ENCODE peak calls at places on chromosome 9, in five cellular contexts. Y is SK-N-SH, C is stomach, A is tibial artery, T is BJ. F is an unnamed sample.

GRCh38 chr9:131995382-131995781 is 84.3 kb downstream of the MED27 start:
- DNase-seq in T (no peak), A (no peak), C (no peak), Y (no peak), F (no peak)

GRCh38 chr9:93652604-93653592 is 76.5 kb downstream of the PHF2 start:
- DNase-seq in T (no peak), A (no peak), Y (no peak), C (no peak), F (no peak)

GRCh38 chr9:16241231-16241630 is 629.2 kb downstream of the BNC2 start:
- DNase-seq in C (no peak), Y (no peak), T (no peak), A (no peak), F (no peak)

GRCh38 chr9:81613002-81613750 is 76.2 kb downstream of the TLE1 start:
- DNase-seq in A (peak; percentile 60), C (no peak), T (peak; percentile 87), Y (peak; percentile 89), F (peak; percentile 63)

GRCh38 chr9:94847486-94847885 is 121.0 kb downstream of the AOPEP start:
- DNase-seq in Y (no peak), A (no peak), T (peak; percentile 57), C (no peak), F (no peak)

GRCh38 chr9:23322392-23322791 is 503.6 kb downstream of the ELAVL2 start:
- DNase-seq in A (no peak), Y (peak; percentile 4), T (no peak), C (no peak), F (no peak)

GRCh38 chr9:136047076-136047774 is 47.9 kb downstream of the NACC2 start:
- DNase-seq in A (no peak), Y (no peak), T (no peak), C (peak; percentile 17), F (no peak)

GRCh38 chr9:134725605-134725940 is 84.0 kb downstream of the COL5A1 start:
- DNase-seq in A (no peak), C (no peak), T (no peak), Y (no peak), F (no peak)

GRCh38 chr9:36053971-36054370 is 17.3 kb downstream of the RECK start:
- DNase-seq in C (no peak), T (no peak), Y (no peak), A (no peak), F (no peak)

GRCh38 chr9:93071464-93071863 is 13.0 kb downstream of the SUSD3 start:
- DNase-seq in T (no peak), Y (peak; percentile 69), C (no peak), A (no peak), F (no peak)

GRCh38 chr9:13443380-13444271 is 164.1 kb upstream of the MPDZ start:
- DNase-seq in T (no peak), A (no peak), Y (no peak), C (no peak), F (no peak)

GRCh38 chr9:113152699-113153098 is 1.9 kb downstream of the SLC31A2 start:
- DNase-seq in Y (no peak), C (no peak), A (no peak), T (no peak), F (no peak)

GRCh38 chr9:92059045-92059444 is 56.2 kb downstream of the SPTLC1 start:
- DNase-seq in T (no peak), A (no peak), C (no peak), Y (no peak), F (no peak)

DNA sequence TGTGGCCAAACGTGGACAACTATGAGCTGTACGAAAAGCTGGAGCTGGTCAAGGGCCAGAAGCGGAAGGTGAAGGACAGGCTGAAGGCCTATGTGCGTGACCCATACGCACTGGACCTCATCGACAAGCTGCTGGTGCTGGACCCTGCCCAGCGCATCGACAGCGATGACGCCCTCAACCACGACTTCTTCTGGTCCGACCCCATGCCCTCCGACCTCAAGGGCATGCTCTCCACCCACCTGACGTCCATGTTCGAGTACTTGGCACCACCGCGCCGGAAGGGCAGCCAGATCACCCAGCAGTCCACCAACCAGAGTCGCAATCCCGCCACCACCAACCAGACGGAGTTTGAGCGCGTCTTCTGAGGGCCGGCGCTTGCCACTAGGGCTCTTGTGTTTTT is 3.3 kb downstream of the CDK9 start:
- DNase-seq in C (no peak), T (no peak), Y (no peak), A (no peak), F (no peak)
- H3K36me3 ChIP-seq in C (peaks cover 57% of the 10 kb centered on the region), T (peaks cover 37% of the 10 kb centered on the region), Y (peaks cover 56% of the 10 kb centered on the region), A (peaks cover 60% of the 10 kb centered on the region), F (no peaks in the 10 kb centered on the region)

DNA sequence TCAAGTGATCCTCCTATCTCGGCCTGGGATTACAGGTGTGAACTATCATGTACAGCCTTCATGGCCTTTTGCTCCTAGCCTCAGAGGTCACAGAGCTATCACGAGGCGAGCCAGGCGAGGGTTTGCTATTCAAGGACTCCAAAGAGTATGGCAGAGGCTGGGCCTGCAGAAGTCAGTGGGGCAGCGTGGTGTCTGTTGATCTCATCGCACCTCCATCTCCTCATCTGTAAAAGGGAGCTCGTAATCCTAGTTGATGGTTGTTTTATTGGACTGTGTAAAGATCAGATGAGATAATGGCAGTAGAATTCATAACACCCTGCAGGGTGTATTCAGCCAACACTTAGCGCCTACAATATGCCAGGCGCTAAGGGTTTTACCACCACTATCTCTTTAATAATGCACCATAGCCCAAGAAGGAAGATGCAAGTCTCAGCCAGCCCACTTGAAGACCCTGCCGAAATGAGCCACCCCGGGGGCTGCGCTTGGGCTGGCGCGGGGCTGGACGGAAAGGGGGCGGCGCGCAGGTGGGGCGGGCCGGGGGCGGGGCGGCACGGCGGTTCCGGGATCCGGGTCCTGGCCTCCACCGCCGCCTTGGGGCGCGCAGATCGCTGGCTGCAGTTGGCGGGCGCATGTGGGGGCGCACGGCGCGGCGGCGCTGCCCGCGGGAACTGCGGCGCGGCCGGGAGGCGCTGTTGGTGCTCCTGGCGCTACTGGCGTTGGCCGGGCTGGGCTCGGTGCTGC is at the start of gene GALNT12:
- DNase-seq in T (no peak), C (peak; percentile 47), Y (peak; percentile 86), A (no peak), F (no peak)
- H3K4me3 ChIP-seq in T (peak within 1 kb of the TSS; percentile 50), C (peak within 1 kb of the TSS; percentile 78), Y (peak within 1 kb of the TSS; percentile 62), A (peak within 1 kb of the TSS; percentile 50), F (peak within 1 kb of the TSS; percentile 56)

GRCh38 chr9:104144336-104144735 is 50.2 kb downstream of the SMC2 start:
- DNase-seq in C (no peak), Y (no peak), A (no peak), T (no peak), F (no peak)
- H3K36me3 ChIP-seq in C (no peaks in the 10 kb centered on the region), Y (peaks cover 16% of the 10 kb centered on the region), A (no peaks in the 10 kb centered on the region), T (no peaks in the 10 kb centered on the region), F (peaks cover 31% of the 10 kb centered on the region)

GRCh38 chr9:88074931-88075330 is 63.3 kb downstream of the SPATA31C2 start:
- DNase-seq in Y (no peak), A (no peak), C (no peak), T (no peak), F (no peak)

GRCh38 chr9:88075966-88076285 is 62.3 kb downstream of the SPATA31C2 start:
- DNase-seq in T (no peak), A (no peak), C (no peak), Y (no peak), F (no peak)

GRCh38 chr9:88077071-88077617 is 61.1 kb downstream of the SPATA31C2 start:
- DNase-seq in C (no peak), Y (no peak), T (no peak), A (no peak), F (no peak)

GRCh38 chr9:88072831-88073365 is 65.4 kb downstream of the SPATA31C2 start:
- DNase-seq in A (no peak), C (no peak), Y (no peak), T (no peak), F (no peak)

GRCh38 chr9:88076286-88077070 is 61.8 kb downstream of the SPATA31C2 start:
- DNase-seq in C (peak; percentile 96), Y (peak; percentile 91), A (peak; percentile 35), T (no peak), F (peak; percentile 52)
- H3K4me3 ChIP-seq in C (peak overlapping the region; percentile 47), Y (peak overlapping the region; percentile 55), A (peak overlapping the region; percentile 51), T (peak overlapping the region; percentile 63), F (peak overlapping the region; percentile 62)

GRCh38 chr9:128972956-128973355 is 25.5 kb downstream of the NUP188 start:
- DNase-seq in T (no peak), C (peak; percentile 3), Y (no peak), A (no peak), F (no peak)

GRCh38 chr9:128969491-128969890 is 22.0 kb downstream of the NUP188 start:
- DNase-seq in T (no peak), Y (no peak), A (no peak), C (peak; percentile 7), F (no peak)
- H3K36me3 ChIP-seq in T (peaks cover 1% of the 10 kb centered on the region), Y (peaks cover 14% of the 10 kb centered on the region), A (peaks cover 68% of the 10 kb centered on the region), C (peaks cover 47% of the 10 kb centered on the region), F (peaks cover 47% of the 10 kb centered on the region)

GRCh38 chr9:120032639-120033038 is 547.3 kb downstream of the CDK5RAP2 start:
- DNase-seq in C (no peak), Y (peak; percentile 42), T (no peak), A (no peak), F (no peak)

GRCh38 chr9:120030847-120031246 is 549.1 kb downstream of the CDK5RAP2 start:
- DNase-seq in C (no peak), T (no peak), A (no peak), Y (peak; percentile 60), F (no peak)
- H3K4me3 ChIP-seq in C (no peak overlapping the region), T (no peak overlapping the region), A (no peak overlapping the region), Y (no peak overlapping the region), F (no peak overlapping the region)

GRCh38 chr9:33125871-33126822 is 41.0 kb downstream of the B4GALT1 start:
- DNase-seq in C (no peak), Y (no peak), T (no peak), A (no peak), F (no peak)

GRCh38 chr9:33124716-33125378 is 42.3 kb downstream of the B4GALT1 start:
- DNase-seq in Y (no peak), T (no peak), A (no peak), C (no peak), F (no peak)

GRCh38 chr9:33125441-33125840 is 41.7 kb downstream of the B4GALT1 start:
- DNase-seq in Y (no peak), A (no peak), T (no peak), C (no peak), F (no peak)

GRCh38 chr9:33124046-33124445 is 43.1 kb downstream of the B4GALT1 start:
- DNase-seq in T (no peak), Y (no peak), C (no peak), A (no peak), F (no peak)

GRCh38 chr9:33123632-33124031 is 43.5 kb downstream of the B4GALT1 start:
- DNase-seq in Y (no peak), C (no peak), T (no peak), A (no peak), F (no peak)
- H3K36me3 ChIP-seq in Y (peaks cover 9% of the 10 kb centered on the region), C (peaks cover 31% of the 10 kb centered on the region), T (peaks cover 16% of the 10 kb centered on the region), A (peaks cover 43% of the 10 kb centered on the region), F (no peaks in the 10 kb centered on the region)

DNA sequence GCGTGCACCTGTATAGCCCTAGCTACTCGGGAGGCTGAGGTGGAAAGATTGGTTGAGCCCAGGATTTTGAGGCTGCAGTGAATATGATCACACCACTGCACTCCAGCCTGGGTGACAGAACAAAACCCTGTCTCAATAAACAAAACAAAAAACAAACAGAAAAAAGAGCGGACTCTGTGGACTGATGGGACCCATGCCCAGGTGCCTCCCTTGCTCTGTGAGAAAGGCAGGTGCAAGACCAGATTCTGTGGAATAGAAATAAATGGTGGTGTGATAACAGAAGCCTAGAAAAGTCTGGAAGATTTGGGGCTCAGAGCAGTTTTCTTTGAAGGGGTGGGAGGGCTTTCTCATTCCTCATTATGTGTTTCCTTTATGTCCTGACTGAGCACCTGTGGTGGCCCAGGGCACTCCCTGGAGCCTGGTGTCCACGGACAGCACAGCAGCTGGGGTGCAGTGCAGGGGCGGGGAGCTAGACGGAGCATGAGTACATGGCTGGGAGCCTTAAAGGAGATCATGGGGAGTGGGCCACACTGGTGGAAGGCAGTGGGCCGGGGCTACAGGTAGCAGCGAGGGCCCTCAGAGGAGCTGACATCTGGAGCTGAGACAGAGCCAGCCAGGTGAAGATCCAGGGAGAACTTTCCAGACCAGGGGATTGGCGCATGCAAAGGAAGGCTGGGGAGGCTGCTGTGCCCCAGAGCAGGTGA is 15.4 kb upstream of the CEL start:
- DNase-seq in Y (no peak), T (no peak), C (no peak), A (no peak), F (no peak)
- H3K4me3 ChIP-seq in Y (no peak overlapping the region), T (no peak overlapping the region), C (no peak overlapping the region), A (no peak overlapping the region), F (no peak overlapping the region)

F was measured in heart right ventricle.